ENCODE peak calls at places on chromosomes 1 and 21, in five cellular contexts. E is GM04503, G is retina, P is upper lobe of right lung, W is astrocyte of the spinal cord. Z is an unnamed sample.

GRCh38 chr1:218390625-218391024 is 45.5 kb downstream of the TGFB2 start:
- DNase-seq in E (no peak), G (no peak), P (no peak), W (peak; percentile 63), Z (peak; percentile 53)

GRCh38 chr21:38289697-38290096 is 32.9 kb downstream of the KCNJ15 start:
- DNase-seq in E (peak; percentile 97), G (no peak), P (no peak), W (peak; percentile 100), Z (peak; percentile 99)

GRCh38 chr1:20089328-20090077 is 19.5 kb downstream of the PLA2G5 start:
- DNase-seq in E (no peak), G (no peak), P (no peak), W (no peak), Z (no peak)

GRCh38 chr1:35619237-35620121 is 21.8 kb downstream of the PSMB2 start:
- DNase-seq in E (no peak), G (no peak), P (no peak), W (no peak), Z (no peak)

GRCh38 chr1:118928739-118929554 is 59.2 kb downstream of the TBX15 start:
- DNase-seq in E (no peak), G (no peak), P (no peak), W (peak; percentile 25), Z (peak; percentile 48)

GRCh38 chr1:42145190-42145716 is 8.0 kb upstream of the GUCA2B start:
- DNase-seq in E (no peak), G (no peak), P (peak; percentile 42), W (no peak), Z (no peak)

GRCh38 chr1:187928288-187928687 is 1099.5 kb downstream of the PLA2G4A start:
- DNase-seq in E (no peak), G (peak; percentile 41), P (no peak), W (peak; percentile 57), Z (peak; percentile 32)

GRCh38 chr1:12542138-12542465 is 75.9 kb downstream of the DHRS3 start:
- DNase-seq in E (no peak), G (peak; percentile 49), P (peak; percentile 53), W (no peak), Z (no peak)

GRCh38 chr1:212098340-212098739 is 62.8 kb downstream of the DTL start:
- DNase-seq in E (no peak), G (no peak), P (no peak), W (no peak), Z (no peak)

GRCh38 chr1:150410582-150411101 is 46.7 kb downstream of the RPRD2 start:
- DNase-seq in E (no peak), G (no peak), P (no peak), W (peak; percentile 4), Z (peak; percentile 73)

GRCh38 chr1:35637401-35637809 is 3.9 kb downstream of the PSMB2 start:
- DNase-seq in E (no peak), G (no peak), P (no peak), W (peak; percentile 69), Z (peak; percentile 57)

GRCh38 chr1:30914931-30915330 is 6.4 kb upstream of the SDC3 start:
- DNase-seq in E (no peak), G (no peak), P (no peak), W (no peak), Z (no peak)

GRCh38 chr1:180941518-180942275 is 29.0 kb downstream of the KIAA1614 start:
- DNase-seq in E (no peak), G (no peak), P (no peak), W (no peak), Z (no peak)

GRCh38 chr1:55211456-55211855 is 3.7 kb downstream of the USP24 start:
- DNase-seq in E (no peak), G (no peak), P (no peak), W (no peak), Z (no peak)

GRCh38 chr1:101379939-101380338 is 143.1 kb downstream of the S1PR1 start:
- DNase-seq in E (no peak), G (no peak), P (no peak), W (no peak), Z (no peak)

GRCh38 chr1:41325801-41326200 is 35.4 kb upstream of the FOXO6 start:
- DNase-seq in E (no peak), G (no peak), P (no peak), W (no peak), Z (no peak)

GRCh38 chr1:64703600-64703999 is 41.3 kb upstream of the RAVER2 start:
- DNase-seq in E (no peak), G (no peak), P (no peak), W (no peak), Z (no peak)

GRCh38 chr1:170494369-170494768 is 37.6 kb upstream of the GORAB start:
- DNase-seq in E (no peak), G (no peak), P (no peak), W (peak; percentile 78), Z (no peak)

Z was measured in renal cortical epithelial cell.